ENCODE peak calls at places on chromosome 11, in nine cellular contexts. B, W, T, N, I, C, X, R and G are unnamed samples.

GRCh38 chr11:117225553-117226170 is 6.2 kb downstream of the PCSK7 start:
- DNase-seq in B (no peak), W (no peak), T (no peak), N (no peak), I (no peak), C (no peak), X (no peak), R (no peak), G (no peak)

GRCh38 chr11:115545811-115546210 is 41.6 kb upstream of the CADM1 start:
- DNase-seq in B (no peak), W (no peak), T (no peak), N (no peak), I (no peak), C (no peak), X (no peak), R (no peak), G (no peak)

GRCh38 chr11:79244805-79245197 is 196.0 kb downstream of the TENM4 start:
- DNase-seq in B (no peak), W (no peak), T (no peak), N (no peak), I (no peak), C (no peak), X (no peak), R (no peak), G (no peak)

GRCh38 chr11:269146-269890 is 8.9 kb upstream of the NLRP6 start:
- DNase-seq in B (no peak), W (no peak), T (no peak), N (no peak), I (no peak), C (no peak), X (no peak), R (no peak), G (no peak)

GRCh38 chr11:9760180-9760550 is 96.3 kb downstream of the SWAP70 start:
- DNase-seq in B (peak; percentile 50), W (peak; percentile 78), T (peak; percentile 94), N (no peak), I (no peak), C (no peak), X (peak; percentile 65), R (no peak), G (peak; percentile 55)

GRCh38 chr11:8354622-8355417 is 91.1 kb upstream of the LMO1 start:
- DNase-seq in B (peak; percentile 49), W (no peak), T (no peak), N (peak; percentile 90), I (no peak), C (peak; percentile 47), X (no peak), R (peak; percentile 62), G (peak; percentile 15)

GRCh38 chr11:18522388-18522787 is 4.4 kb downstream of the TSG101 start:
- DNase-seq in B (no peak), W (no peak), T (no peak), N (no peak), I (no peak), C (no peak), X (no peak), R (peak; percentile 15), G (no peak)

GRCh38 chr11:70910835-70911234 is 341.5 kb downstream of the SHANK2 start:
- DNase-seq in B (no peak), W (no peak), T (no peak), N (no peak), I (no peak), C (no peak), X (no peak), R (no peak), G (no peak)

GRCh38 chr11:120919045-120919444 is 104.9 kb upstream of the TBCEL start:
- DNase-seq in B (no peak), W (no peak), T (no peak), N (no peak), I (no peak), C (no peak), X (no peak), R (no peak), G (no peak)

GRCh38 chr11:96925862-96926261 is 536.0 kb downstream of the JRKL start:
- DNase-seq in B (no peak), W (no peak), T (no peak), N (no peak), I (no peak), C (no peak), X (no peak), R (no peak), G (no peak)

GRCh38 chr11:45654242-45654641 is 11.2 kb downstream of the CHST1 start:
- DNase-seq in B (peak; percentile 38), W (no peak), T (no peak), N (peak; percentile 12), I (no peak), C (no peak), X (no peak), R (peak; percentile 41), G (no peak)

GRCh38 chr11:10897150-10897549 is 39.3 kb upstream of the ZBED5 start:
- DNase-seq in B (no peak), W (no peak), T (no peak), N (no peak), I (no peak), C (no peak), X (no peak), R (no peak), G (no peak)

GRCh38 chr11:9758676-9759518 is 95.0 kb downstream of the SWAP70 start:
- DNase-seq in B (peak; percentile 66), W (peak; percentile 77), T (peak; percentile 84), N (peak; percentile 87), I (peak; percentile 33), C (peak; percentile 47), X (peak; percentile 77), R (peak; percentile 66), G (peak; percentile 42)

GRCh38 chr11:107259826-107260225 is 197.8 kb downstream of the CWF19L2 start:
- DNase-seq in B (no peak), W (no peak), T (no peak), N (no peak), I (no peak), C (no peak), X (no peak), R (peak; percentile 1), G (no peak)

GRCh38 chr11:1553808-1554594 is 18.1 kb downstream of the DUSP8 start:
- DNase-seq in B (no peak), W (no peak), T (no peak), N (no peak), I (no peak), C (no peak), X (peak; percentile 99), R (no peak), G (no peak)

GRCh38 chr11:47330002-47330911 is 22.2 kb downstream of the MYBPC3 start:
- DNase-seq in B (no peak), W (no peak), T (peak; percentile 45), N (peak; percentile 49), I (no peak), C (no peak), X (no peak), R (peak; percentile 36), G (no peak)

GRCh38 chr11:76716268-76716667 is 45.7 kb upstream of the LRRC32 start:
- DNase-seq in B (no peak), W (no peak), T (no peak), N (no peak), I (no peak), C (no peak), X (no peak), R (no peak), G (no peak)